ENCODE peak calls at places on chromosomes 7 and 10, in seven cellular contexts. O is mesendoderm, X is IMR-90, L is H9, P is mesenchymal stem cell, F is H1, A is trophoblast cell. W is an unnamed sample.

GRCh38 chr7:101602484-101603241 is 26.4 kb downstream of the MYL10 start:
- DNase-seq in A (peak), O (peak), X (peak), P (peak), F (peak), L (peak), W (peak)

GRCh38 chr10:12419279-12419847 is 70.0 kb downstream of the CAMK1D start:
- DNase-seq in A (peak), P (peak), O (no peak), X (peak), F (no peak), L (no peak), W (no peak)

GRCh38 chr10:74967850-74968620 is 141.6 kb downstream of the KAT6B start:
- DNase-seq in X (no peak), A (no peak), O (no peak), P (no peak), L (no peak), F (no peak), W (no peak)

GRCh38 chr7:125383324-125383723 is 453.7 kb upstream of the POT1 start:
- DNase-seq in L (no peak), P (no peak), O (peak), A (peak), F (no peak), X (no peak), W (no peak)

GRCh38 chr7:46932266-46932655 is 649.6 kb downstream of the TNS3 start:
- DNase-seq in X (peak), L (no peak), O (no peak), F (no peak), A (no peak), P (no peak), W (no peak)

GRCh38 chr10:76352300-76352699 is 920.9 kb downstream of the LRMDA start:
- DNase-seq in O (no peak), X (peak), L (no peak), F (no peak), P (peak), A (peak), W (no peak)

GRCh38 chr10:124943301-124944092 is 1.6 kb downstream of the ZRANB1 start:
- DNase-seq in P (peak), A (no peak), F (no peak), O (no peak), X (peak), L (no peak), W (no peak)

GRCh38 chr7:2566890-2567662 is 8.3 kb downstream of the IQCE start:
- DNase-seq in L (no peak), A (peak), X (no peak), P (no peak), O (no peak), F (no peak), W (no peak)

GRCh38 chr10:96764345-96764744 is 44.0 kb upstream of the PIK3AP1 start:
- DNase-seq in F (no peak), A (no peak), L (no peak), X (no peak), O (no peak), P (no peak), W (no peak)

GRCh38 chr7:150823010-150823409 is 22.4 kb downstream of the TMEM176A start:
- DNase-seq in P (no peak), L (no peak), X (no peak), A (peak), O (no peak), F (no peak), W (no peak)
- H2AK5ac ChIP-seq in P (no peak), L (no peak), X (no peak), A (no peak), O (no peak), F (no peak), W (no peak)

GRCh38 chr7:136726460-136726859 is 142.0 kb upstream of the CHRM2 start:
- DNase-seq in F (no peak), A (no peak), P (no peak), X (no peak), O (no peak), L (no peak), W (no peak)
- H3K4ac ChIP-seq in F (no peak), A (no peak), P (no peak), X (no peak), O (no peak), L (no peak), W (no peak)

GRCh38 chr7:94530114-94530513 is 20.5 kb downstream of the CASD1 start:
- DNase-seq in O (no peak), A (no peak), F (no peak), X (no peak), P (no peak), L (no peak), W (no peak)
- H2AK5ac ChIP-seq in O (no peak), A (no peak), F (no peak), X (no peak), P (no peak), L (no peak), W (no peak)

DNA sequence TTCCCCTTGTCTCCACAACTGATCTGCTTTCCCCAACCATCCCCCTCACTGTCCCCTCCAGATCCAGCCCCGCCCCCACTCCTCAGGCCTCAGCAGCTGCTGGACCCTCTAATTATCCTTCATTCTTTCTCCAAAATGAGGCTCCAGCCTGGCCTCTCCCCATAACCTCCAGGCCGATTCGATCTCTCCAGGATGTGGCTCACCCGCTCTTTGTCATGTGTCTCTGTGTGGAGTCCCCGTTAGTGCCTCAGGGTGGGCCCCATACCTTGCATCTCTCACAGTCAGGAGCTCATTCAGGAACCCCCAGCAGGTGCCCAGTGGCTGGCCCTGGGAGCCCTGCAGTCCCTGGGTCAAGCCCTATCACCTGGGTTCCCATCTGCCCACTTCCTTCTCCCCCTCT is 1.3 kb downstream of the PILRA start:
- DNase-seq in F (no peak), O (no peak), P (no peak), L (no peak), A (no peak), X (no peak), W (no peak)
- H3K4ac ChIP-seq in F (no peak), O (no peak), P (no peak), L (no peak), A (no peak), X (no peak), W (no peak)